ENCODE peak calls at places on chromosomes 5 and 9, in five cellular contexts. Q is HFF-Myc, W is ovary, D is left lung, L is neural progenitor cell. A is an unnamed sample.

GRCh38 chr9:132293145-132293721 is 61.6 kb downstream of the SETX start:
- DNase-seq in W (no peak), Q (no peak), D (no peak), L (no peak), A (no peak)

GRCh38 chr5:165630211-165630866 is 2124.9 kb downstream of the MAT2B start:
- DNase-seq in D (no peak), L (peak), W (peak), Q (no peak), A (no peak)

GRCh38 chr5:71533614-71534013 is 53.5 kb upstream of the MCCC2 start:
- DNase-seq in D (no peak), L (no peak), W (no peak), Q (peak), A (no peak)

GRCh38 chr5:171321447-171321846 is 12.4 kb downstream of the TLX3 start:
- DNase-seq in Q (no peak), D (no peak), W (no peak), L (peak), A (no peak)

GRCh38 chr5:7926296-7926695 is 57.3 kb downstream of the MTRR start:
- DNase-seq in D (no peak), Q (peak), L (no peak), W (no peak), A (no peak)

GRCh38 chr5:119168401-119168800 is 97.5 kb downstream of the DMXL1 start:
- DNase-seq in Q (no peak), W (no peak), L (no peak), D (no peak), A (no peak)

GRCh38 chr5:172878585-172879433 is 44.8 kb downstream of the ERGIC1 start:
- DNase-seq in D (no peak), W (peak), Q (no peak), L (no peak), A (peak)

GRCh38 chr5:172481011-172481410 is 26.7 kb upstream of the SH3PXD2B start:
- DNase-seq in D (no peak), W (no peak), L (no peak), Q (no peak), A (no peak)

GRCh38 chr9:85960688-85961093 is 19.7 kb downstream of the NAA35 start:
- DNase-seq in D (no peak), L (no peak), W (no peak), Q (no peak), A (no peak)

GRCh38 chr5:5179597-5179996 is 39.5 kb downstream of the ADAMTS16 start:
- DNase-seq in L (peak), W (no peak), Q (no peak), D (no peak), A (no peak)

GRCh38 chr5:103938151-103938671 is 375.6 kb upstream of the NUDT12 start:
- DNase-seq in Q (no peak), W (no peak), L (no peak), D (no peak), A (no peak)

GRCh38 chr9:133569891-133570651 is 35.6 kb downstream of the ADAMTSL2 start:
- DNase-seq in Q (no peak), L (peak), D (peak), W (no peak), A (no peak)

GRCh38 chr5:100647461-100648230 is 112.5 kb downstream of the FAM174A start:
- DNase-seq in D (peak), W (peak), Q (no peak), L (peak), A (no peak)

GRCh38 chr9:108476574-108476973 is 379.2 kb downstream of the ACTL7B start:
- DNase-seq in W (no peak), L (no peak), Q (no peak), D (no peak), A (no peak)

GRCh38 chr9:107358867-107359440 is 75.9 kb downstream of the RAD23B start:
- DNase-seq in D (no peak), L (no peak), Q (no peak), W (no peak), A (no peak)

GRCh38 chr9:18848657-18849056 is 184.4 kb downstream of the SAXO1 start:
- DNase-seq in L (no peak), W (no peak), Q (no peak), D (no peak), A (no peak)

GRCh38 chr5:95621839-95622629 is 2.1 kb downstream of the GPR150 start:
- DNase-seq in Q (no peak), L (no peak), D (no peak), W (no peak), A (no peak)

GRCh38 chr5:137666901-137667300 is 69.0 kb downstream of the KLHL3 start:
- DNase-seq in W (no peak), D (no peak), Q (no peak), L (no peak), A (no peak)

GRCh38 chr5:135385576-135385975 is 13.5 kb downstream of the MACROH2A1 start:
- DNase-seq in Q (no peak), D (no peak), L (no peak), W (no peak), A (no peak)

GRCh38 chr9:6229604-6230003 is 14.0 kb downstream of the IL33 start:
- DNase-seq in W (no peak), D (no peak), L (no peak), Q (no peak), A (no peak)

GRCh38 chr9:92704528-92704927 is 34.6 kb upstream of the IPPK start:
- DNase-seq in L (no peak), W (no peak), Q (no peak), D (no peak), A (no peak)

GRCh38 chr5:90586469-90586868 is 27.9 kb downstream of the ADGRV1 start:
- DNase-seq in Q (no peak), D (no peak), W (no peak), L (no peak), A (no peak)

GRCh38 chr5:76204713-76205112 is 121.5 kb downstream of the SV2C start:
- DNase-seq in W (no peak), Q (no peak), D (no peak), L (no peak), A (no peak)

GRCh38 chr9:122498883-122499288 is 11.7 kb upstream of the OR1J2 start:
- DNase-seq in L (peak), Q (peak), W (no peak), D (no peak), A (no peak)

GRCh38 chr9:36486454-36486932 is 86.2 kb upstream of the MELK start:
- DNase-seq in W (no peak), L (peak), D (peak), Q (no peak), A (no peak)

GRCh38 chr5:75538201-75538600 is 26.5 kb downstream of the POLK start:
- DNase-seq in Q (no peak), D (no peak), W (no peak), L (no peak), A (no peak)

GRCh38 chr9:74800226-74800625 is 87.5 kb downstream of the TRPM6 start:
- DNase-seq in W (no peak), Q (no peak), L (peak), D (no peak), A (no peak)

GRCh38 chr5:2508514-2508913 is 243.0 kb downstream of the IRX2 start:
- DNase-seq in Q (no peak), L (no peak), W (no peak), D (no peak), A (no peak)

GRCh38 chr9:84738353-84738752 is 68.8 kb downstream of the NTRK2 start:
- DNase-seq in Q (no peak), D (no peak), W (no peak), L (no peak), A (no peak)

GRCh38 chr9:8863064-8863463 is 1063.5 kb upstream of the DMAC1 start:
- DNase-seq in L (no peak), W (no peak), Q (no peak), D (no peak), A (no peak)

GRCh38 chr9:94991961-94992907 is 265.7 kb downstream of the AOPEP start:
- DNase-seq in Q (no peak), D (no peak), L (no peak), W (no peak), A (peak)

GRCh38 chr9:111483419-111483861 is 743 bp downstream of the ECPAS start:
- DNase-seq in D (no peak), W (peak), L (no peak), Q (no peak), A (no peak)

GRCh38 chr9:24242599-24242998 is 303.1 kb downstream of the IZUMO3 start:
- DNase-seq in W (no peak), Q (no peak), D (no peak), L (no peak), A (no peak)

GRCh38 chr5:157312492-157312891 is 46.6 kb downstream of the CYFIP2 start:
- DNase-seq in W (no peak), L (peak), Q (no peak), D (no peak), A (no peak)

GRCh38 chr5:395156-395920 is 47.6 kb upstream of the EXOC3 start:
- DNase-seq in Q (peak), D (no peak), W (no peak), L (no peak), A (no peak)

GRCh38 chr5:146640285-146640896 is 124.4 kb upstream of the GPR151 start:
- DNase-seq in Q (no peak), D (no peak), L (no peak), W (no peak), A (no peak)

GRCh38 chr9:123312306-123312877 is 43.6 kb upstream of the CRB2 start:
- DNase-seq in Q (no peak), L (no peak), D (no peak), W (no peak), A (no peak)

GRCh38 chr5:106875591-106876297 is 795.0 kb downstream of the EFNA5 start:
- DNase-seq in W (no peak), D (no peak), Q (no peak), L (peak), A (no peak)

DNA sequence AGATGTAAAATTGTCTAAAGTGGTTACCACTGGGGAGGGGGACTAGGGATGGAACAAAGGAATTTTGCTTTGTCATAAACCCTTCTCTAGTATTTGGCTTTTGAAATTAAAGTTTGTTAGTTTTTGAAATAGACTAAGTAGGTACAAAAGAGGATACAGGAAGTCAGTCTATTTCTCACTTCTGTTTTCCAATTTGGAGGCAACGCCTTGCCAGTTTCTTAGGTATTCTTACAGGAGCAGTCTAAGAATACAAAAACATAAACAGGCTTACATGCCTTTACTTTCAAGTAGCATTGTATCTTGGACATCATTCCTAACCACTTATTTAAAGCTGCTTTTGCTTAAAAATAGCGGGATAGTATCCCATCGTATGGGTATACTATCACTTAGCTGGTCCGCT is 34.4 kb downstream of the ALG2 start:
- DNase-seq in Q (no peak), W (no peak), L (no peak), D (no peak), A (no peak)
- TF ChIP-seq CTCF in Q (no peak), W (no peak), L (no peak), D (no peak), A (no peak)

DNA sequence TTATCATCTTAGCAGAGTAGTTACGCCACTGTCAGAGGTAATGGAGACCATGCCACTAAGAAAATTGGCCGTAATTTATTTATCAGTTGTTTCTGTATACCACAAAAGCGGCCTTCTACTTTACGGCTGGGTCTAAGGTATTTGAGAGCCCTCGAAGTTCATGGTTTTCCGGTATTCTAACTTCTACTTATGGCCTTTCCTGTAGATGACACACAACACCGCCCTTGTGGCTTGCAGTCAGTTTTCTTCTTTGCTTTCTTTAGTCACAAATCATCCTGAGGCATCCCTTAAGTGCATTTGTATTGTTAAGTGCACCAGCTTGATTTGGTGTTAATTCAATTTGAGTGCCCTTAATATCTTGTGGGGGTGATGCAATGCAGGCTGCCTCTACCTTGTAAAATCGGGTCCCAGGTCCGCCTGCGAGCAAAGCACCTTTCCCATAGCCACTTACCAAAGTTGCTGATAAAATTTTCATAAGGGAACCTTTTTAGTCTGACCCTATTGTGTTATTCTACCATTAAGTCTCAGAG is 511.9 kb downstream of the CCDC171 start:
- DNase-seq in W (no peak), Q (no peak), L (no peak), D (no peak), A (no peak)
- TF ChIP-seq CTCF in W (no peak), Q (no peak), L (no peak), D (no peak), A (no peak)

GRCh38 chr9:134809296-134809695 is 71.3 kb upstream of the FCN2 start:
- DNase-seq in W (no peak), L (no peak), Q (no peak), D (no peak), A (no peak)

GRCh38 chr9:134813841-134814240 is 66.8 kb upstream of the FCN2 start:
- DNase-seq in D (no peak), L (no peak), W (no peak), Q (no peak), A (no peak)

GRCh38 chr9:134811079-134811672 is 69.4 kb upstream of the FCN2 start:
- DNase-seq in Q (no peak), D (no peak), L (no peak), W (no peak), A (no peak)

GRCh38 chr9:134814598-134815215 is 65.9 kb upstream of the FCN2 start:
- DNase-seq in D (no peak), W (no peak), Q (no peak), L (no peak), A (no peak)

DNA sequence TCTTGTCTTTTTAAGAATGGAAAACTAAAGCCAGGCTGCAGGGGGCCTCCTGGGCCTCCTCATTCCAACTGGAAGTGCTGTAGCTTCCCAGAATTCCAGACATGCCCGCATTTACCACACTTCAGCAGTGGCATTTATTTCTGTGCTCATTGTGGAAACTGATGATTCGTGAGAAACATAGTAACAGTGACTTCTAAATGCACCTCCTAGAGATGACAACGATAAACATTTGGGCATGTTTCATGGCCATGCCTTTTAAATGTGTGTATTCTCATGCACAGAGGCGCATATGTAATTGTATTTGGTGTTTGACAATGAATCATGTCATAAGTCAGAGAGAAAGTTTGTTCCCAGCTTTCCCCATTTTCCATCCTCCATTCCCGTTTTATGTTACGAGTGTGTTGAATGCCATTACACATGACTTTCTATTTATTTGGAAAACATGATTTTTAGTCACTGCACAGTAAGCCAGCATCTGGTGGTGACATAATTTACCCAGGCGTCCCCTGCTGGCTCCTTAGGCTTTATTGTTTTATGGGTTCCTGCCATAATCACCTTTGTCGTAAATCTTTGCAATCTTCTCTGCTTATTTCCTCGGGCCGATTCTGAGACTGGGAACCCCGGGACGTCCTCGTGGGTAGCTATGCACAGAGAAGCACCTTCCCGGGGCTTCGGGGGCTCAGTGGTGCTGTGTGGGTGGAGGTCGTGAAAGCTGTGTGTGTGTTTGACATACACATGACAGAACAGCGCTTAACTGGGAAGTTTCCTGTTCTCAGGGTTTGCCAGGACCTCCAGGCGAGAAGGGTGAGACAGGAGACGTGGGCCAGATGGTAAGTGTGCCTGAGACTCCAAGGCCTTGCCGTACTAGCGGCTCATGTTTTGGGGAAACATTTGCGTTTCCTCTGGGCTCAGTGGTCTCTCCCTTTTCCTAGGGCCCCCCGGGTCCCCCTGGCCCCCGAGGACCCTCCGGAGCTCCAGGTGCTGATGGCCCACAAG is 68.6 kb upstream of the FCN2 start:
- DNase-seq in Q (peak), L (peak), W (no peak), D (no peak), A (no peak)
- TF ChIP-seq CTCF in Q (no peak), L (peak), W (no peak), D (no peak), A (no peak)

GRCh38 chr9:127518091-127518856 is 67.0 kb downstream of the LRSAM1 start:
- DNase-seq in D (no peak), L (no peak), Q (no peak), W (no peak), A (no peak)
- TF ChIP-seq CTCF in D (no peak), L (no peak), Q (no peak), W (no peak), A (no peak)

DNA sequence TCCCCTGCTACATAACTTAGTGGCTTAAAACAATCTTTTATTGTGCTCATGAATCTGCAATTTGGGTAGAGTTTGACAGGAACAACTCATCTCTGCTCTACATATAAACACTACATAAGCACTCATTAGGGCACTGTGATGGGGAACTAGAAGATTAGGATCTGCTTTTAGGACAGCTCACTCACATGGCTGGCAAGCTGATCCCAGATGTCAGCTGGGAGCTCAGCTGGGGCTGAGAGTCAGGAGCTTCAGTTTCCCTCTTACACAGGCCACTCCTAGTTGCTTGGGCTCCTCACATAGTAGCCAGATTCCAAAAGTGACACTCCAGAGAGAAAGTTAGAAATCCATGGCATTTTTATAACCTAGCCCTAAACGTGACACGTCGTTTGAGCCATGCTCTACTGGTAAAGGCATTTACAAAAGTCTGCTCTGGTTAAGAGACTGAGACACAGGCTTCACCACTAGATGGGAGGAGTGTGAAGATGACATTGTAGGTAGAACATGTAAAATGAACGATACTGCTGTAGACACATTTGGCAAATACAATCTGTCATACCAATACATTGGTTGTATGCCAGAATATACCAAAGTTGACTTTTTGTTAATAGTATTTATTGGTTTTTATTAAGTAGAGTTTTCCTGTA is 23.6 kb downstream of the SCAI start:
- DNase-seq in D (no peak), L (no peak), Q (peak), W (no peak), A (no peak)
- TF ChIP-seq CTCF in D (no peak), L (no peak), Q (peak), W (no peak), A (no peak)

DNA sequence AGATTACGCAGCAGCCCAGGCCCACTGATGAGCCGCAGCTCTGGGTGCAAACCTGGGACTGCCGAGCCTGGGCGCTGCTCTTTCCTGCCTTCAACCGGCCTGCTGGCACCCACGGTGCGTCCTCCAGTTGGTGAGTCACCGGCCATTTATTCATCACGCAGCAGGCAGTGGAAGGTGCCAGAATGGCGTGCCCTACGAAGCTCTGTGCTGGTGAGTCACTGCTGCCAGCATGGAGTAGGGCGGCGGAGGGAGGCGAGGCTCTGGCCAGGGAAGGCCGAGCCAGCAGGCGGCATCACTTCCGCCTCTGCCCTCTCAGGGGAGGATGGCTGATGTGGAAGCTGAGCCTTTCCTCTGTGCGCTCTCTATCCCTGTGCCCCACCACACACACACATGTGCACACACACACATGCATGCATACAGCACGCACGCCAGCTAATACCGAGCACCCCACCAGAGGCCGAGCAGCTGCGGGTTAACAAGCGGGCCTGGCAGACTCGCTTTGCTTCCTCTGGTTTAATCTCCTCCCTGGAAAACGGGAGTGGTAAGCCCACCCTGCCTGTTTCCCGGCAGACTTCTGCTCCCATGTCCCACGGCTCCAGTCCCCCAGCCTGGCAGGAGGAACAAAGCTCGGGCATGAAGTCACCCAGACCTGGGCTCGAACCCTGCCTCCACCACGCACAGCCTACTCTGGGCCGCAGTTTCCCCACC is 39.2 kb downstream of the OLFM1 start:
- DNase-seq in W (no peak), D (no peak), Q (no peak), L (no peak), A (no peak)
- TF ChIP-seq CTCF in W (no peak), D (no peak), Q (no peak), L (no peak), A (no peak)

GRCh38 chr5:141758316-141758965 is 76.4 kb upstream of the ARAP3 start:
- DNase-seq in Q (no peak), L (peak), W (no peak), D (no peak), A (no peak)

GRCh38 chr5:141756196-141756595 is 74.2 kb upstream of the ARAP3 start:
- DNase-seq in W (no peak), Q (no peak), L (no peak), D (no peak), A (no peak)

GRCh38 chr5:141760193-141760592 is 78.2 kb upstream of the ARAP3 start:
- DNase-seq in L (no peak), W (no peak), D (no peak), Q (no peak), A (no peak)

GRCh38 chr5:141753971-141754713 is 72.1 kb upstream of the ARAP3 start:
- DNase-seq in W (no peak), L (peak), Q (no peak), D (no peak), A (no peak)

GRCh38 chr5:141757402-141757801 is 75.4 kb upstream of the ARAP3 start:
- DNase-seq in Q (no peak), L (peak), W (no peak), D (no peak), A (no peak)
- TF ChIP-seq CTCF in Q (peak), L (peak), W (no peak), D (no peak), A (no peak)